ENCODE peak calls at places on chromosomes 1 and 21, in six cellular contexts. U is neuronal stem cell, G is mesenchymal stem cell, D is H1, W is trophoblast cell, V is H9. J is an unnamed sample.

GRCh38 chr1:220121791-220122530 is 28.0 kb downstream of the IARS2 start:
- DNase-seq in U (no peak), G (no peak), W (no peak), D (no peak), V (no peak), J (no peak)

GRCh38 chr21:26115899-26116298 is 54.7 kb downstream of the APP start:
- DNase-seq in D (no peak), G (peak), U (no peak), W (no peak), V (no peak), J (peak)

GRCh38 chr1:154460695-154461249 is 41.2 kb upstream of the TDRD10 start:
- DNase-seq in D (no peak), U (no peak), W (no peak), V (no peak), G (no peak), J (no peak)

GRCh38 chr1:214493126-214493796 is 58.1 kb downstream of the PTPN14 start:
- DNase-seq in U (no peak), G (no peak), V (no peak), D (no peak), W (no peak), J (peak)

GRCh38 chr1:9700340-9700739 is 48.8 kb downstream of the PIK3CD start:
- DNase-seq in V (no peak), W (peak), U (no peak), G (peak), D (no peak), J (peak)

GRCh38 chr1:208988811-208989222 is 594.7 kb upstream of the CAMK1G start:
- DNase-seq in D (no peak), U (no peak), G (peak), W (no peak), V (no peak), J (no peak)

GRCh38 chr21:33771976-33772375 is 129.7 kb downstream of the ITSN1 start:
- DNase-seq in W (no peak), G (no peak), U (no peak), V (no peak), D (no peak), J (no peak)

GRCh38 chr1:18941221-18942141 is 15.0 kb downstream of the IFFO2 start:
- DNase-seq in V (peak), D (no peak), U (peak), G (no peak), W (no peak), J (peak)

GRCh38 chr1:219792337-219793021 is 135.9 kb downstream of the SLC30A10 start:
- DNase-seq in U (no peak), G (no peak), W (no peak), V (no peak), D (no peak), J (peak)

GRCh38 chr1:226638001-226638601 is 89.5 kb downstream of the STUM start:
- DNase-seq in U (no peak), W (no peak), V (no peak), G (no peak), D (no peak), J (no peak)

GRCh38 chr1:51708911-51709760 is 92.2 kb downstream of the OSBPL9 start:
- DNase-seq in D (no peak), G (no peak), W (no peak), U (no peak), V (no peak), J (no peak)

GRCh38 chr1:204641936-204642335 is 43.6 kb downstream of the LRRN2 start:
- DNase-seq in U (no peak), W (no peak), V (no peak), D (no peak), G (no peak), J (no peak)

GRCh38 chr1:41662061-41662655 is 177.7 kb upstream of the EDN2 start:
- DNase-seq in W (peak), V (peak), D (peak), U (peak), G (peak), J (peak)

GRCh38 chr1:153288634-153289275 is 24.0 kb downstream of the PGLYRP3 start:
- DNase-seq in U (no peak), D (peak), G (no peak), V (peak), W (peak), J (no peak)

GRCh38 chr1:85502171-85502570 is 37.2 kb upstream of the DDAH1 start:
- DNase-seq in W (no peak), U (no peak), V (no peak), G (peak), D (no peak), J (peak)

GRCh38 chr1:241934181-241934815 is 23.3 kb upstream of the BECN2 start:
- DNase-seq in U (peak), V (peak), D (peak), G (no peak), W (no peak), J (no peak)
- H2AFZ ChIP-seq in U (peak), V (no peak), D (peak), G (no peak), W (no peak), J (no peak)

DNA sequence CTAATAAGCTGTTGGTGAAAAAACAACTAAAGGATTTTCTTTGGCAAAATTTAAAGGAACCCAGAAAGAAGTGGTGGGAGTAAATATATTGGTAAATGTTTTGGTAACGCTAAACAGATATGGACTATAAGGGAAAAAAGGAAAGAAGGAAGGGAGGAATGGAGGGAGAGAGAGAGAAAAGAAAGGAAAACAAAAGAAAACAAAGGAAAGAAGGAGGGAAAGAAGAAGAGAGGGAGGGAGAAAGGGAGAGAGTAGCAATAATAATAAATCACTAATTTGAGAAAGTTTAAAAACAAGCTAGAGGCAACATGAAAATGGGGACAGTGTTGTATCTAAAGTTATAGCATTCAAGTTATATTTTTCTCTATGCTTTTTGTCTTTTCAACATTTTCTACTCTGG is 43.6 kb upstream of the RCOR3 start:
- DNase-seq in D (no peak), V (no peak), W (no peak), U (no peak), G (no peak), J (no peak)
- H2BK120ac ChIP-seq in D (no peak), V (no peak), W (no peak), U (no peak), G (no peak), J (no peak)

GRCh38 chr1:30753660-30754123 is 3.9 kb downstream of the LAPTM5 start:
- DNase-seq in U (no peak), D (no peak), V (no peak), G (no peak), W (no peak), J (no peak)
- H3K9ac ChIP-seq in U (no peak), D (no peak), V (no peak), G (no peak), W (no peak), J (no peak)

GRCh38 chr1:227788279-227789041 is 27.0 kb upstream of the PRSS38 start:
- DNase-seq in V (peak), U (peak), D (peak), G (peak), W (peak), J (no peak)

GRCh38 chr1:227785812-227786608 is 29.5 kb upstream of the PRSS38 start:
- DNase-seq in V (no peak), D (peak), G (no peak), W (no peak), U (no peak), J (no peak)

GRCh38 chr1:227786673-227787512 is 28.6 kb upstream of the PRSS38 start:
- DNase-seq in U (no peak), W (no peak), D (peak), G (no peak), V (no peak), J (no peak)

GRCh38 chr1:227789042-227789880 is 26.2 kb upstream of the PRSS38 start:
- DNase-seq in D (peak), W (no peak), V (no peak), G (no peak), U (no peak), J (peak)

GRCh38 chr1:227787513-227788278 is 27.8 kb upstream of the PRSS38 start:
- DNase-seq in G (peak), D (peak), U (peak), V (peak), W (peak), J (peak)
- H2AFZ ChIP-seq in G (no peak), D (peak), U (peak), V (peak), W (peak), J (peak)

GRCh38 chr1:39305555-39305954 is 101.1 kb downstream of the MACF1 start:
- DNase-seq in W (no peak), D (no peak), G (no peak), V (no peak), U (no peak), J (no peak)
- H2BK120ac ChIP-seq in W (no peak), D (no peak), G (no peak), V (no peak), U (no peak), J (no peak)

GRCh38 chr1:106924360-106924759 is 132.1 kb upstream of the PRMT6 start:
- DNase-seq in G (no peak), U (peak), W (no peak), V (peak), D (peak), J (peak)
- H3K9ac ChIP-seq in G (no peak), U (no peak), W (no peak), V (no peak), D (no peak), J (no peak)

DNA sequence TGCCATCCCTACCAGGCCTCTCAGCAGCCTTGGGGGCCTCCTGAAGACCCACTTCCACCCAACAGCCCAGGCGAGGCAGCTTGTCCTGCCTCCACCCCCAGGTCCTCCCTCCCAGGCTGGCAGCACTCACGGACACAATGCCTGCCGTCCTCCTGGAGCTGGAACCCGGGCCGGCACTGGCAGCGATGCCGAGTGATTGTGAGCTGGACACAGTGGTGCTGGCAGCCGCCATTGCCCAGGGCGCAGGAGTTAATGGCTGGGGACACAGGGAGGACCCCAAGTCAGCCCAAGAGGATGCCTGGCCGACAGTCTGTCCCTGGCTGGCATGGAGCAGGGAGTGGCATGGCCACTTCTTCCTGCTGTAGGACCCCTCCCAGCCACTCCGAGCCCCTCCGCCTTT is 60.8 kb downstream of the ARHGEF16 start:
- DNase-seq in U (no peak), W (no peak), D (no peak), G (no peak), V (no peak), J (no peak)
- H2AFZ ChIP-seq in U (no peak), W (no peak), D (no peak), G (no peak), V (no peak), J (no peak)

GRCh38 chr1:109791495-109792040 is 27.8 kb upstream of the EPS8L3 start:
- DNase-seq in D (no peak), G (no peak), W (no peak), V (peak), U (no peak), J (no peak)
- H2BK120ac ChIP-seq in D (no peak), G (peak), W (peak), V (no peak), U (no peak), J (peak)

DNA sequence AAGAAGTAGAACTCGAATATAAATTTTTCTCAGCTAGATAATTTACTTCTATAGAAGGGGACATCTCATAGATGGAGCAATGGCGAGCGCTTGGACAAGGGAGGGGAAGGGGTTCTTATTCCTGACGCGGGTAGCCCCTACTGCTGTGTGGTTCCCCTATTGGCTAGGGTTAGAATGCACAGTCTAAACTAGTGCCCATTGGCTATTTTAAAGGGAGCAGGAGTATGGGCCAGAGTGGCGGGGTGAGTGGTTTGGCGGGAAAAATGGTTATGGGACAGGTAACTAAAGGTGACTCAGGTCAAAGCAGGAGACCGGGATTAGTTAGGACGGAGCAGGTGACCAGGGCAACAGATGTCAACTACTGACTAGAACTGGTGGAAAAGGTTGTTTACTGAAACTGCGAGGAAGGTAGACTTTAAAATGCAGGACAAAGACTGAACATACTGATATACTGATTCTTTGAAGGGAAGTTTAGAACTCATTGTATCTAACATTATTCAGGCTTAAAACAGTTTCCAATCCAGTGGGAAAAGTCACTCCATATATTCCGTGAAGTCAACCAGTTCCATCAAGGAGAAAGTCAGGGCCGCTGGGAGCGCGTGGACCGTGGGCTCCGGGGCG is 940 bp upstream of the ATAD3A start:
- DNase-seq in G (peak), D (no peak), V (peak), U (peak), W (no peak), J (peak)
- H3K9ac ChIP-seq in G (peak), D (peak), V (peak), U (peak), W (peak), J (peak)

DNA sequence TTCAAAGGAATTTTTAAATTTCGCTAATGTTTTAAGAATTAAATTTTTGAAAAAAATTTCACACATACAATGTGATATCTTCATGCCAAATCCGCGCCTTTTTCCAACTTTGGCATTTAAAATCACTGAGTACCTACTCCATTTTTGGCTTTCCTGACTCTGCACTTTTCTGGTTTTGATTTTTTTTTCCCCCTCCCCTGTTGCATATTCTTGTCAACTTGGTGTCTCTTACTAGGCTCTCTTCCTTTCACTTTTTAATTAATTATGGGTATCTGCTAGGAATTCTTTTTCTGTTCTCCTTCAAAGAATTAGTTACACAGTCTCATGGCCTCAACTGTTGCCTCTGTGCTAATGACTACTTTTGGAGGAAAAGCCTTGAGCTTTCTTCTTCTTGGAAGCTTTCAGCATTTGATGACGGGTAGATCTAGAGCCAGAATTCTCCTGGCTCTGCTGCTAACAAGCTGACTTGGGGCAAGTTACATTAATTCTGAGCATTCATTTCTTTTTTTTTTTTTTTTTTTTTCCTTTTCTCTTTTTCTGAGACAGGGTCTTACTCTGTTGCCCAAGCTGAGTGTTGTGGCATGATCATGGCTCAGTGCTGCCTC is 1.8 kb downstream of the AGL start:
- DNase-seq in G (no peak), U (no peak), D (no peak), W (no peak), V (no peak), J (no peak)
- H2AFZ ChIP-seq in G (no peak), U (no peak), D (no peak), W (no peak), V (no peak), J (no peak)

J was measured in IMR-90.